ENCODE peak calls at places on chromosome 4, in ten cellular contexts. O is CD8-positive, alpha-beta memory T cell; U is KBM-7; E is COR-L47; P is NCI-H1092; G is G401; W is globus pallidus; S is kidney glomerular epithelial cell; D is GM10248; L is stimulated activated CD8-positive, alpha-beta memory T cell treated with anti-CD3 and anti-CD28 coated beads, Interleukin-7, amount 100 ng/mL, for 4 hours. C is an unnamed sample.

GRCh38 chr4:72390409-72390808 is 178.6 kb downstream of the ADAMTS3 start:
- DNase-seq in E (no peak), S (peak), L (no peak), P (no peak), W (no peak), G (no peak), O (no peak), D (no peak), U (no peak), C (no peak)

GRCh38 chr4:32689520-32689919 is 1969.4 kb downstream of the PCDH7 start:
- DNase-seq in W (no peak), P (no peak), U (no peak), S (no peak), G (no peak), E (no peak), O (no peak), L (no peak), D (no peak), C (no peak)

GRCh38 chr4:57102050-57102564 is 8.1 kb downstream of the IGFBP7 start:
- DNase-seq in U (no peak), P (no peak), S (peak), W (no peak), D (no peak), O (no peak), E (no peak), G (no peak), L (no peak), C (no peak)

GRCh38 chr4:113339430-113339813 is 290.0 kb downstream of the ANK2 start:
- DNase-seq in W (no peak), G (no peak), U (no peak), P (no peak), D (no peak), E (no peak), L (no peak), O (no peak), S (no peak), C (no peak)

GRCh38 chr4:140238353-140239041 is 84.5 kb upstream of the MAML3 start:
- DNase-seq in E (peak), D (no peak), U (peak), L (no peak), P (peak), S (no peak), O (no peak), W (peak), G (peak), C (peak)

GRCh38 chr4:110904435-110905050 is 281.7 kb upstream of the PITX2 start:
- DNase-seq in L (no peak), W (no peak), O (no peak), P (no peak), U (no peak), G (no peak), D (no peak), E (peak), S (no peak), C (peak)

GRCh38 chr4:169823685-169824084 is 65.9 kb upstream of the HPF1 start:
- DNase-seq in G (no peak), O (no peak), E (no peak), S (peak), D (peak), P (no peak), U (peak), L (no peak), W (no peak), C (no peak)

GRCh38 chr4:21490682-21491081 is 457.9 kb downstream of the KCNIP4 start:
- DNase-seq in L (no peak), E (no peak), S (no peak), U (no peak), P (no peak), G (no peak), W (no peak), D (no peak), O (no peak), C (no peak)

GRCh38 chr4:99811850-99812249 is 4.8 kb upstream of the DAPP1 start:
- DNase-seq in S (peak), W (no peak), L (no peak), P (no peak), U (peak), E (peak), G (peak), D (peak), O (peak), C (no peak)

GRCh38 chr4:4433941-4434340 is 47.0 kb downstream of the NSG1 start:
- DNase-seq in E (no peak), U (no peak), G (no peak), S (no peak), D (no peak), L (no peak), O (no peak), P (no peak), W (no peak), C (no peak)

GRCh38 chr4:7384929-7385890 is 49.5 kb downstream of the PSAPL1 start:
- DNase-seq in W (no peak), U (no peak), G (no peak), O (no peak), P (no peak), L (no peak), S (no peak), E (no peak), D (no peak), C (no peak)

GRCh38 chr4:66555301-66555700 is 885.0 kb upstream of the EPHA5 start:
- DNase-seq in P (no peak), L (no peak), E (no peak), W (no peak), G (no peak), D (no peak), O (no peak), S (no peak), U (no peak), C (no peak)

GRCh38 chr4:107897823-107898222 is 33.5 kb upstream of the CYP2U1 start:
- DNase-seq in L (no peak), S (no peak), P (no peak), G (no peak), W (no peak), E (no peak), U (no peak), D (no peak), O (no peak), C (no peak)

GRCh38 chr4:139367421-139368090 is 65.3 kb upstream of the NDUFC1 start:
- DNase-seq in L (no peak), O (no peak), S (no peak), U (no peak), D (no peak), G (no peak), W (peak), E (no peak), P (no peak), C (no peak)

GRCh38 chr4:152536545-152537182 is 772 bp upstream of the FBXW7 start:
- DNase-seq in D (no peak), G (no peak), P (no peak), E (peak), O (no peak), W (no peak), U (no peak), L (peak), S (peak), C (no peak)

GRCh38 chr4:156255608-156256007 is 301.9 kb upstream of the CTSO start:
- DNase-seq in U (no peak), G (no peak), O (no peak), P (peak), L (no peak), E (no peak), W (no peak), S (no peak), D (no peak), C (no peak)

GRCh38 chr4:147799986-147800555 is 68.2 kb downstream of the ARHGAP10 start:
- DNase-seq in P (no peak), E (no peak), D (peak), U (peak), O (peak), G (no peak), W (no peak), S (no peak), L (peak), C (no peak)

GRCh38 chr4:948936-949300 is 16.7 kb downstream of the TMEM175 start:
- DNase-seq in L (no peak), W (no peak), P (no peak), S (no peak), G (no peak), E (no peak), O (no peak), U (no peak), D (no peak), C (no peak)

C was measured in NCI-H2081 treated with DMSO at 0.1 percent for 48 hours.